ENCODE peak calls at places on chromosomes 2 and 18, in ten cellular contexts. F, A, R, Z, G, B, L, E, K and U are unnamed samples.

GRCh38 chr2:180416553-180417113 is 409.5 kb upstream of the CWC22 start:
- DNase-seq in F (no peak), A (no peak), R (no peak), Z (no peak), G (no peak), B (no peak), L (no peak), E (no peak), K (no peak), U (no peak)

GRCh38 chr2:199488772-199489400 is 31.1 kb upstream of the SATB2 start:
- DNase-seq in F (peak), A (peak), R (peak), Z (no peak), G (peak), B (peak), L (no peak), E (no peak), K (peak), U (peak)

GRCh38 chr2:58834404-58834803 is 593.3 kb upstream of the FANCL start:
- DNase-seq in F (peak), A (no peak), R (peak), Z (no peak), G (peak), B (peak), L (no peak), E (no peak), K (peak), U (peak)

GRCh38 chr2:120715941-120716340 is 19.7 kb upstream of the GLI2 start:
- DNase-seq in F (peak), A (no peak), R (no peak), Z (no peak), G (peak), B (no peak), L (no peak), E (no peak), K (no peak), U (no peak)

GRCh38 chr2:3325458-3326181 is 52.0 kb downstream of the EIPR1 start:
- DNase-seq in F (no peak), A (no peak), R (no peak), Z (no peak), G (no peak), B (no peak), L (no peak), E (no peak), K (no peak), U (no peak)

GRCh38 chr2:15242936-15243461 is 318.1 kb downstream of the NBAS start:
- DNase-seq in F (no peak), A (no peak), R (no peak), Z (no peak), G (no peak), B (no peak), L (no peak), E (no peak), K (peak), U (no peak)

GRCh38 chr2:39696838-39697237 is 31.1 kb downstream of the TMEM178A start:
- DNase-seq in F (peak), A (peak), R (no peak), Z (peak), G (peak), B (peak), L (no peak), E (no peak), K (peak), U (no peak)

GRCh38 chr2:117257369-117257768 is 557.1 kb upstream of the DDX18 start:
- DNase-seq in F (no peak), A (no peak), R (no peak), Z (no peak), G (no peak), B (no peak), L (no peak), E (no peak), K (no peak), U (no peak)

GRCh38 chr18:73669299-73669698 is 478.3 kb downstream of the FBXO15 start:
- DNase-seq in F (peak), A (no peak), R (no peak), Z (no peak), G (no peak), B (peak), L (no peak), E (no peak), K (no peak), U (peak)

GRCh38 chr18:62795813-62796212 is 80.5 kb downstream of the PHLPP1 start:
- DNase-seq in F (no peak), A (no peak), R (no peak), Z (no peak), G (no peak), B (no peak), L (no peak), E (no peak), K (no peak), U (no peak)

GRCh38 chr18:79926306-79926705 is 25.1 kb downstream of the SLC66A2 start:
- DNase-seq in F (no peak), A (no peak), R (no peak), Z (no peak), G (no peak), B (no peak), L (no peak), E (no peak), K (no peak), U (no peak)

GRCh38 chr2:88003074-88003755 is 13.1 kb downstream of the RNU2-63P start:
- DNase-seq in F (peak), A (no peak), R (no peak), Z (no peak), G (no peak), B (peak), L (no peak), E (no peak), K (no peak), U (no peak)

GRCh38 chr2:198063242-198063641 is 258.8 kb downstream of the PLCL1 start:
- DNase-seq in F (no peak), A (no peak), R (no peak), Z (no peak), G (no peak), B (no peak), L (no peak), E (no peak), K (no peak), U (no peak)

GRCh38 chr2:159546039-159546438 is 70.3 kb downstream of the BAZ2B start:
- DNase-seq in F (no peak), A (no peak), R (no peak), Z (no peak), G (no peak), B (no peak), L (no peak), E (no peak), K (no peak), U (no peak)

GRCh38 chr2:45168731-45169338 is 159.6 kb upstream of the SIX2 start:
- DNase-seq in F (no peak), A (peak), R (peak), Z (no peak), G (no peak), B (no peak), L (no peak), E (no peak), K (no peak), U (peak)

GRCh38 chr2:98936917-98937351 is 909 bp upstream of the CRACDL start:
- DNase-seq in F (no peak), A (no peak), R (no peak), Z (no peak), G (no peak), B (no peak), L (no peak), E (no peak), K (no peak), U (no peak)

GRCh38 chr2:61340242-61340641 is 130.6 kb downstream of the USP34 start:
- DNase-seq in F (peak), A (no peak), R (no peak), Z (no peak), G (peak), B (peak), L (no peak), E (no peak), K (peak), U (no peak)

GRCh38 chr2:50546790-50547189 is 485.1 kb downstream of the NRXN1 start:
- DNase-seq in F (no peak), A (no peak), R (no peak), Z (no peak), G (no peak), B (peak), L (no peak), E (no peak), K (no peak), U (no peak)

GRCh38 chr2:235406420-235406819 is 87.4 kb upstream of the AGAP1 start:
- DNase-seq in F (no peak), A (no peak), R (no peak), Z (no peak), G (peak), B (no peak), L (no peak), E (no peak), K (no peak), U (no peak)

GRCh38 chr18:37889963-37890362 is 324.4 kb upstream of the CELF4 start:
- DNase-seq in F (no peak), A (no peak), R (no peak), Z (no peak), G (no peak), B (no peak), L (no peak), E (no peak), K (no peak), U (no peak)

GRCh38 chr2:100818003-100818605 is 1.8 kb upstream of the NPAS2 start:
- DNase-seq in F (peak), A (peak), R (no peak), Z (no peak), G (no peak), B (peak), L (peak), E (no peak), K (no peak), U (no peak)

GRCh38 chr2:65789923-65790675 is 357.7 kb upstream of the SPRED2 start:
- DNase-seq in F (no peak), A (no peak), R (no peak), Z (no peak), G (no peak), B (no peak), L (no peak), E (no peak), K (no peak), U (no peak)

GRCh38 chr2:172513935-172514586 is 41.8 kb upstream of the PDK1 start:
- DNase-seq in F (no peak), A (no peak), R (no peak), Z (no peak), G (no peak), B (no peak), L (no peak), E (no peak), K (no peak), U (no peak)

GRCh38 chr2:168687314-168687713 is 115.1 kb upstream of the NOSTRIN start:
- DNase-seq in F (peak), A (no peak), R (no peak), Z (no peak), G (peak), B (peak), L (no peak), E (no peak), K (no peak), U (peak)
- TF ChIP-seq CTCF in F (peak), A (peak), R (peak), Z (peak), G (peak), B (peak), L (peak), E (no peak), K (no peak), U (no peak)

GRCh38 chr18:47175895-47176575 is at the start of gene IER3IP1:
- DNase-seq in F (peak), A (peak), R (peak), Z (peak), G (peak), B (peak), L (peak), E (peak), K (peak), U (peak)

GRCh38 chr18:47172476-47172875 is 3.7 kb downstream of the IER3IP1 start:
- DNase-seq in F (no peak), A (no peak), R (no peak), Z (no peak), G (no peak), B (no peak), L (no peak), E (no peak), K (no peak), U (no peak)

GRCh38 chr18:47174545-47175116 is 1.5 kb downstream of the IER3IP1 start:
- DNase-seq in F (peak), A (no peak), R (no peak), Z (no peak), G (no peak), B (no peak), L (no peak), E (no peak), K (no peak), U (peak)

GRCh38 chr18:47180765-47181164 is 4.6 kb upstream of the IER3IP1 start:
- DNase-seq in F (no peak), A (no peak), R (no peak), Z (no peak), G (no peak), B (no peak), L (no peak), E (no peak), K (no peak), U (no peak)

DNA sequence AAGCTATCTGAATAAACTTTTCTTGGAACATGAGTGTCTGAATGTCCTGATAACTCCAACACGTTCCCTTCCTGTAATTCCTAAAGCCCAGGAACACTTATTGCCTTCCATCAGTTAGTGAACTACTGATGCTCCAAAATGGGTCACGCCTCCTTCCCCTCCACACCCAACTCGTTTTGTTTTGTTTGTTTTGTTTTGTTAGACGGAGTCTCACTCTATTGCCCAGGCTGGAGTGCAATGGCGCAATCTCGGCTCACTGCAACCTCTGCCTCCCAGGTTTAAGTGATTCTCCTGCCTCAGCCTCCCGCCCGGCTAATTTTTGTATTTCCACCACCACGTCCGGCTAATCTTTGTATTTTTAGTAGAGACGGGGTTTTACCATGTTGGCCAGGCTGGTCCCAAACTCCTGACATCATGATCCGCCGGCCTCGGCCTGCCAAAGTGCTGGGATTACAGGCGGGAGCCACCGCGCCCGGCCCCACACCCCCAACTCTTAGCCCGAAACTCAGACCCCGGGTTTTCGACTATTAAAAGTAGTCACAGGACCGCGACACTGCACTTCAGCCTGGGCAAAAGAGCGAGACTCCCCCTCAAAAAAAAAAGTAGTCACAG is 775 bp downstream of the IER3IP1 start:
- DNase-seq in F (peak), A (no peak), R (no peak), Z (no peak), G (no peak), B (no peak), L (no peak), E (peak), K (no peak), U (peak)
- TF ChIP-seq CTCF in F (no peak), A (no peak), R (no peak), Z (no peak), G (no peak), B (no peak), L (no peak), E (no peak), K (no peak), U (no peak)

GRCh38 chr2:222919841-222920609 is 59.2 kb downstream of the ACSL3 start:
- DNase-seq in F (peak), A (no peak), R (peak), Z (peak), G (no peak), B (peak), L (peak), E (peak), K (peak), U (peak)

GRCh38 chr2:222912117-222912516 is 51.3 kb downstream of the ACSL3 start:
- DNase-seq in F (peak), A (no peak), R (no peak), Z (no peak), G (peak), B (no peak), L (no peak), E (no peak), K (no peak), U (no peak)

GRCh38 chr2:222912776-222913175 is 51.9 kb downstream of the ACSL3 start:
- DNase-seq in F (no peak), A (no peak), R (no peak), Z (no peak), G (no peak), B (no peak), L (no peak), E (no peak), K (no peak), U (no peak)

GRCh38 chr2:222916229-222917197 is 55.7 kb downstream of the ACSL3 start:
- DNase-seq in F (peak), A (no peak), R (no peak), Z (no peak), G (no peak), B (no peak), L (no peak), E (no peak), K (no peak), U (no peak)

DNA sequence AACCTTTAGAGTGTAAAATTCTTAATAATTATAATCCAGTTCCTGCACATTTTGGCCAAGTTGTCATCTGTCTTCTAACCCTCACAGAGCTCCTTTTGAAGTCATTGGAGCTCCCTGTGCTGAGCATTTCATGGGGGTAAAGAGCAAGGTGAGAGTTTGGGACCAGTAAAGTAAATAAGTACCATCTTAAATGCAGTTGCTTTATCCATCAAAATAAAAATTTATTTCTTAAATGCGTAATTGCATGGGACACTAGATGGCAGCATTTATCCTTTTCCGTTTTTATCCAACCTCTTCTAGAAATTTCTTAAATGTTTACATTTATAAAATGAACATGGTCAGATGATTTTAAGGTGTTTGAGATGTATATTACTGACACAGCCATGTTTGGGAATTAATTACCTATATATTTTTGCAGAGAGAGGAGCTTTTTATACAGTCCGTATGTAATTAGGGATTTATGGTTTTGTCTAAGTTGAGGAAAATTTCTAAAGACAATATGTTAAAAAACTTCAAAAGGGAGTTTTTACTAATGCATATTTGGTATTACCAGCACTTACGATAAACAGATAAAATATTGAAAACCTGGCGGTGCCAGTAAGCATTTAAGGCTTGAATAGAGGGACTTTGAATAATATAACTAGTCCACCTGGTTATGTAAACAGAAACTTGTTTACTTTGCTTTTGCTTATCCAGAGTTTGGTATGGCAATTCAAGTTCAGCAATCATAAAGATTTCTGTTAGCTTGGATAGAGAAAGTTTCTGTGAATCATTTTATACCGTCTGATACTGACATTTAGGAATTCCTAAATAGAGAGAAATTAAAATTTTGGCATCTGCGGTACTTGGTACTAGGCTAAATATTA is 54.5 kb downstream of the ACSL3 start:
- DNase-seq in F (peak), A (no peak), R (no peak), Z (no peak), G (peak), B (no peak), L (no peak), E (no peak), K (no peak), U (no peak)
- TF ChIP-seq CTCF in F (peak), A (peak), R (peak), Z (peak), G (peak), B (peak), L (peak), E (peak), K (peak), U (no peak)

GRCh38 chr2:201707753-201708152 is 9.3 kb upstream of the MPP4 start:
- DNase-seq in F (peak), A (no peak), R (no peak), Z (no peak), G (peak), B (peak), L (no peak), E (no peak), K (no peak), U (no peak)
- TF ChIP-seq CTCF in F (peak), A (peak), R (no peak), Z (peak), G (peak), B (peak), L (no peak), E (no peak), K (peak), U (no peak)

GRCh38 chr2:11420671-11421070 is 45.3 kb downstream of the E2F6 start:
- DNase-seq in F (no peak), A (no peak), R (no peak), Z (no peak), G (no peak), B (no peak), L (no peak), E (no peak), K (no peak), U (no peak)
- TF ChIP-seq CTCF in F (no peak), A (no peak), R (no peak), Z (no peak), G (no peak), B (no peak), L (no peak), E (no peak), K (no peak), U (no peak)